ENCODE peak calls at places on chromosomes 1 and 21, in four cellular contexts. One of them, this sample, is unnamed.

GRCh38 chr1:93845554-93846150 is 33.4 kb downstream of the DNTTIP2 start:
- DNase-seq in mesenchymal stem cell: peak; percentile 95
- DNase-seq in K562: no peak
- DNase-seq in H1: no peak
- DNase-seq in this sample: peak; percentile 32

GRCh38 chr1:116807394-116807793 is 53.2 kb downstream of the CD2 start:
- DNase-seq in mesenchymal stem cell: no peak
- DNase-seq in K562: no peak
- DNase-seq in H1: no peak
- DNase-seq in this sample: no peak

GRCh38 chr1:208631516-208631915 is 387.3 kb upstream of the PLXNA2 start:
- DNase-seq in mesenchymal stem cell: no peak
- DNase-seq in K562: no peak
- DNase-seq in H1: no peak
- DNase-seq in this sample: no peak

GRCh38 chr1:7444362-7444761 is 326.7 kb upstream of the VAMP3 start:
- DNase-seq in mesenchymal stem cell: no peak
- DNase-seq in K562: no peak
- DNase-seq in H1: no peak
- DNase-seq in this sample: no peak

GRCh38 chr1:80427886-80428285 is 1372.8 kb upstream of the ADGRL2 start:
- DNase-seq in mesenchymal stem cell: no peak
- DNase-seq in K562: no peak
- DNase-seq in H1: no peak
- DNase-seq in this sample: no peak

GRCh38 chr1:25687221-25688017 is 70.8 kb downstream of the MAN1C1 start:
- DNase-seq in mesenchymal stem cell: no peak
- DNase-seq in K562: no peak
- DNase-seq in H1: no peak
- DNase-seq in this sample: no peak

GRCh38 chr1:78279051-78279450 is 211.7 kb upstream of the PTGFR start:
- DNase-seq in mesenchymal stem cell: peak; percentile 78
- DNase-seq in K562: no peak
- DNase-seq in H1: no peak
- DNase-seq in this sample: no peak

GRCh38 chr1:225685476-225686176 is 32.7 kb upstream of the ENAH start:
- DNase-seq in mesenchymal stem cell: peak; percentile 12
- DNase-seq in K562: no peak
- DNase-seq in H1: no peak
- DNase-seq in this sample: no peak

GRCh38 chr21:43805275-43805800 is 16.0 kb downstream of the RRP1 start:
- DNase-seq in mesenchymal stem cell: no peak
- DNase-seq in K562: no peak
- DNase-seq in H1: no peak
- DNase-seq in this sample: no peak

GRCh38 chr1:160951443-160952128 is 3.0 kb downstream of the ITLN2 start:
- DNase-seq in mesenchymal stem cell: peak; percentile 52
- DNase-seq in K562: peak; percentile 70
- DNase-seq in H1: peak; percentile 36
- DNase-seq in this sample: peak; percentile 83

GRCh38 chr1:72282271-72282656 is at the start of gene NEGR1:
- DNase-seq in mesenchymal stem cell: no peak
- DNase-seq in K562: no peak
- DNase-seq in H1: no peak
- DNase-seq in this sample: peak; percentile 37

GRCh38 chr21:44986471-44987291 is 46.9 kb downstream of the SLX9 start:
- DNase-seq in mesenchymal stem cell: no peak
- DNase-seq in K562: no peak
- DNase-seq in H1: no peak
- DNase-seq in this sample: no peak

GRCh38 chr1:165444897-165445370 is at the start of gene RXRG:
- DNase-seq in mesenchymal stem cell: peak; percentile 40
- DNase-seq in K562: no peak
- DNase-seq in H1: no peak
- DNase-seq in this sample: no peak

GRCh38 chr1:68478662-68479061 is 18.2 kb downstream of the DEPDC1 start:
- DNase-seq in mesenchymal stem cell: no peak
- DNase-seq in K562: no peak
- DNase-seq in H1: no peak
- DNase-seq in this sample: no peak

GRCh38 chr1:151289991-151290708 is 8.1 kb downstream of the ZNF687 start:
- DNase-seq in mesenchymal stem cell: no peak
- DNase-seq in K562: no peak
- DNase-seq in H1: no peak
- DNase-seq in this sample: no peak

GRCh38 chr1:30823627-30823968 is 66.0 kb upstream of the LAPTM5 start:
- DNase-seq in mesenchymal stem cell: no peak
- DNase-seq in K562: no peak
- DNase-seq in H1: no peak
- DNase-seq in this sample: no peak

GRCh38 chr1:67850611-67851075 is 17.4 kb upstream of the GNG12 start:
- DNase-seq in mesenchymal stem cell: peak; percentile 92
- DNase-seq in K562: peak; percentile 66
- DNase-seq in H1: no peak
- DNase-seq in this sample: no peak

GRCh38 chr1:3959361-3959760 is 59.3 kb upstream of the C1orf174 start:
- DNase-seq in mesenchymal stem cell: no peak
- DNase-seq in K562: no peak
- DNase-seq in H1: no peak
- DNase-seq in this sample: no peak

GRCh38 chr1:209416009-209416408 is 167.5 kb upstream of the CAMK1G start:
- DNase-seq in mesenchymal stem cell: peak; percentile 60
- DNase-seq in K562: no peak
- DNase-seq in H1: no peak
- DNase-seq in this sample: no peak

GRCh38 chr1:78275906-78276690 is 214.7 kb upstream of the PTGFR start:
- DNase-seq in mesenchymal stem cell: no peak
- DNase-seq in K562: no peak
- DNase-seq in H1: no peak
- DNase-seq in this sample: no peak

GRCh38 chr1:237071641-237072420 is 29.8 kb downstream of the RYR2 start:
- DNase-seq in mesenchymal stem cell: no peak
- DNase-seq in K562: no peak
- DNase-seq in H1: no peak
- DNase-seq in this sample: no peak

GRCh38 chr1:178093958-178094751 is at the start of gene RASAL2:
- DNase-seq in mesenchymal stem cell: peak; percentile 80
- DNase-seq in K562: peak; percentile 57
- DNase-seq in H1: peak; percentile 33
- DNase-seq in this sample: no peak

GRCh38 chr1:25737151-25737550 is 62.8 kb upstream of the SELENON start:
- DNase-seq in mesenchymal stem cell: no peak
- DNase-seq in K562: no peak
- DNase-seq in H1: no peak
- DNase-seq in this sample: no peak

GRCh38 chr1:30642391-30643120 is 80.8 kb downstream of the MATN1 start:
- DNase-seq in mesenchymal stem cell: no peak
- DNase-seq in K562: no peak
- DNase-seq in H1: no peak
- DNase-seq in this sample: no peak

GRCh38 chr1:198929961-198930599 is 291.2 kb downstream of the PTPRC start:
- DNase-seq in mesenchymal stem cell: peak; percentile 78
- DNase-seq in K562: no peak
- DNase-seq in H1: no peak
- DNase-seq in this sample: peak; percentile 71

GRCh38 chr1:232186936-232187335 is 443.0 kb downstream of the SIPA1L2 start:
- DNase-seq in mesenchymal stem cell: peak; percentile 42
- DNase-seq in K562: no peak
- DNase-seq in H1: peak; percentile 15
- DNase-seq in this sample: no peak

GRCh38 chr1:96538001-96538649 is 183.5 kb upstream of the PTBP2 start:
- DNase-seq in mesenchymal stem cell: peak; percentile 88
- DNase-seq in K562: no peak
- DNase-seq in H1: no peak
- DNase-seq in this sample: no peak

GRCh38 chr1:110677526-110677925 is 2.8 kb upstream of the KCNA3 start:
- DNase-seq in mesenchymal stem cell: no peak
- DNase-seq in K562: no peak
- DNase-seq in H1: no peak
- DNase-seq in this sample: no peak

DNA sequence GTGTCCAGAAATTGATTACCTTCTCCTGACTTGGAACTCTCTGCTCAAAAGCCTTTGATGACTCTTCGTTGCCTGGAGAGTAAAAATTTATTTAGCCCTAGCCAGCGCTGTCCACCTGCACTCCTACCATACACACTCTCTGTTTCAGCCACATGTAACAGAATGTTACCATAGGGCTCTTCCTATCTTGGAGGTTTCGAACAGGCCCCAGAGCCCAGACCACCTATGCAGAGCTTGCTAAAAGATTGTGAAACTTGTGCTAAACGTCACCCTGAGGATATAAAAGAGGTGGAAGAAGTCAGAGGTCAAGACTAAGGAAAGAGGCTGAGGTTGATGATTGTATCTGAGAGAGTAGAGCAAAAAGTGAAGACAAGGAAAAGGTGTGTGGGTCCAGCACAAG is 237.0 kb upstream of the HOOK1 start:
- DNase-seq in mesenchymal stem cell: no peak
- DNase-seq in K562: no peak
- DNase-seq in H1: no peak
- DNase-seq in this sample: no peak
- H3K9ac ChIP-seq in mesenchymal stem cell: no peak overlapping the region
- H3K9ac ChIP-seq in K562: no peak overlapping the region
- H3K9ac ChIP-seq in H1: no peak overlapping the region
- H3K9ac ChIP-seq in this sample: no peak overlapping the region

GRCh38 chr1:207052736-207053545 is at the start of gene PFKFB2:
- DNase-seq in mesenchymal stem cell: peak; percentile 99
- DNase-seq in K562: peak; percentile 100
- DNase-seq in H1: peak; percentile 98
- DNase-seq in this sample: peak; percentile 80
- H3K9ac ChIP-seq in mesenchymal stem cell: peak within 1 kb of the TSS; percentile 97
- H3K9ac ChIP-seq in K562: peak within 1 kb of the TSS; percentile 96
- H3K9ac ChIP-seq in H1: peak within 1 kb of the TSS; percentile 95
- H3K9ac ChIP-seq in this sample: peak within 1 kb of the TSS; percentile 46

GRCh38 chr1:27634982-27635362 is at the start of gene FGR:
- DNase-seq in mesenchymal stem cell: no peak
- DNase-seq in K562: no peak
- DNase-seq in H1: no peak
- DNase-seq in this sample: no peak

GRCh38 chr1:27635410-27636142 is 591 bp upstream of the FGR start:
- DNase-seq in mesenchymal stem cell: no peak
- DNase-seq in K562: no peak
- DNase-seq in H1: no peak
- DNase-seq in this sample: no peak

GRCh38 chr1:27638047-27638734 is 3.2 kb upstream of the FGR start:
- DNase-seq in mesenchymal stem cell: no peak
- DNase-seq in K562: no peak
- DNase-seq in H1: no peak
- DNase-seq in this sample: no peak

GRCh38 chr1:27638805-27639204 is 3.8 kb upstream of the FGR start:
- DNase-seq in mesenchymal stem cell: no peak
- DNase-seq in K562: no peak
- DNase-seq in H1: no peak
- DNase-seq in this sample: no peak

GRCh38 chr1:27637052-27637451 is 2.1 kb upstream of the FGR start:
- DNase-seq in mesenchymal stem cell: peak; percentile 44
- DNase-seq in K562: no peak
- DNase-seq in H1: no peak
- DNase-seq in this sample: no peak
- H3K9ac ChIP-seq in mesenchymal stem cell: no peak overlapping the region
- H3K9ac ChIP-seq in K562: peak overlapping the region; percentile 23
- H3K9ac ChIP-seq in H1: no peak overlapping the region
- H3K9ac ChIP-seq in this sample: peak overlapping the region; percentile 48

DNA sequence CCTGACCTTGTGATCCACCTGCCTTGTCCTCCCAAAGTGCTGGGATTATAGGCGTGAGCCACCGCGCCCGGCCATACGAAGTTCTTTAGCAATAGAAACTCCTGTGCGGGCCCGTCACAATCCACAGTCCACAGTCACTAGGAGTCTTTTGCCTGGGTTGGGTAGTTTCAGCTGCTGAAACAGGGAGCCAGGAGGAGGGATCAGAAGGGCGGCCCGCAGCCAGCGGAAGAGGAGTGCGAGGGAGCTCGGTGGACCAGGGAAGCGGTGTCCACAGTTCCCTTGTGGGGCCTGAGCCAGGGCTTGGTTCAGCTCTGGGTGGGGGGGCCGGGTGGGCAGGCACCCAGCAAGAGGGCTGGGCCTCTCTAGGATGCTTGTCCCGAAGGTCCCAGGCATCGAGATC is 17.9 kb upstream of the HSPG2 start:
- DNase-seq in mesenchymal stem cell: no peak
- DNase-seq in K562: no peak
- DNase-seq in H1: no peak
- DNase-seq in this sample: no peak
- H3K9ac ChIP-seq in mesenchymal stem cell: peak overlapping the region; percentile 61
- H3K9ac ChIP-seq in K562: no peak overlapping the region
- H3K9ac ChIP-seq in H1: no peak overlapping the region
- H3K9ac ChIP-seq in this sample: no peak overlapping the region

DNA sequence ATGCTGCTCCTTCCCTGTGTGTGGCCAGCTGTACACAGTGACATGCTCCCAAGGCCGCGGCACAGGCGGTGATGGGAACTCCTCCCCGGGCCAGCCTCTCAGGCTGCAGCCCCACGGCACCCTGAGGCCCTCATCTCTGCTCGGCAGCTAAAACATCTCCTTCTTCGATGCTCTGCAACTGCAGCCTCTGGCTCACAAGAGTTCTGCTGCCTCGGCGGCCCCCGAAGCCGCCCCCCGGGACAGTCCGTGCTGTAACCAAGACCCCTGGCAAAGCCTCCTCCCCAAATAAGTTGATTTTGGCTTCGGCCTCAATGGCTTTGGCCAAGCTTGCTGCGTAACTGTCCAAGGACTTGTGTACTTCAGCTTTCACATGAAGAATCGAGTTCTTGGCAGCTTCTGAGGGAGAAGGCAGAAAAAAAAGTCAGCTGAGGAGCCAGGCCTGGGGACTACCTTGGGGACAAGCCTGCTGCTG is 51.3 kb downstream of the GPR161 start:
- DNase-seq in mesenchymal stem cell: no peak
- DNase-seq in K562: no peak
- DNase-seq in H1: no peak
- DNase-seq in this sample: no peak
- H3K9ac ChIP-seq in mesenchymal stem cell: peak overlapping the region; percentile 48
- H3K9ac ChIP-seq in K562: peak overlapping the region; percentile 29
- H3K9ac ChIP-seq in H1: no peak overlapping the region
- H3K9ac ChIP-seq in this sample: no peak overlapping the region

GRCh38 chr1:194829492-194829891 is 1643.1 kb upstream of the B3GALT2 start:
- DNase-seq in mesenchymal stem cell: no peak
- DNase-seq in K562: no peak
- DNase-seq in H1: no peak
- DNase-seq in this sample: no peak

GRCh38 chr1:194825382-194825781 is 1639.0 kb upstream of the B3GALT2 start:
- DNase-seq in mesenchymal stem cell: no peak
- DNase-seq in K562: no peak
- DNase-seq in H1: no peak
- DNase-seq in this sample: no peak

GRCh38 chr1:194833111-194833510 is 1646.7 kb upstream of the B3GALT2 start:
- DNase-seq in mesenchymal stem cell: no peak
- DNase-seq in K562: no peak
- DNase-seq in H1: no peak
- DNase-seq in this sample: no peak

DNA sequence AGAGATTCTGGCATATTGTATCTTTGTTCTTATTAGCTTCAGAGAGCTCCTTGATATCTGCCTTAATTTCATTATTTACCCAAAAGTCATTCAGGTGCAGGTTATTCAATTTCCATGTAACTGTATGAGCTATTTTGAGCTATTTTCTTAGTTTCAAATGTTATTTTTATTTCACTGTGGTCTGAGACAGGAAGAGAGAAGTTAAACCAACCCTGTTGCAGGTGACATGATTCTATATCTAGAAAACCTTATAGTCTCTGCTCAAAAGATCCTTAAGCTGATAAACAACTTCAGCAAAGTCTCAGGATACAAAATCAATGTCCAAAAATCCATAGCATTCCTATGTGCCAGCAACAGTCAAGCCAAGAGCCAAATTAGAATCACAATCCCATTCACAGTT is 1644.0 kb upstream of the B3GALT2 start:
- DNase-seq in mesenchymal stem cell: no peak
- DNase-seq in K562: no peak
- DNase-seq in H1: no peak
- DNase-seq in this sample: no peak
- H3K9ac ChIP-seq in mesenchymal stem cell: no peak overlapping the region
- H3K9ac ChIP-seq in K562: no peak overlapping the region
- H3K9ac ChIP-seq in H1: no peak overlapping the region
- H3K9ac ChIP-seq in this sample: no peak overlapping the region

This sample was measured in DND-41.